ENCODE peak calls at places on chromosomes 5 and 9, in ten cellular contexts. Y is testis, E is kidney, W is Caco-2, O is thoracic aorta, L is RWPE2, D is GM06990, G is uterus, Q is psoas muscle, R is fibroblast of villous mesenchyme. F is an unnamed sample.
A peak's percentile ranks its signal among the peaks of the same experiment; 100 is the strongest.

GRCh38 chr5:760363-761205 is 23.9 kb downstream of the ZDHHC11B start:
- DNase-seq in Y (no peak), E (peak; percentile 80), W (peak; percentile 37), O (no peak), L (peak; percentile 73), D (no peak), G (no peak), Q (no peak), R (no peak), F (peak; percentile 31)

GRCh38 chr9:95907794-95908193 is 32.3 kb downstream of the ERCC6L2 start:
- DNase-seq in Y (no peak), E (no peak), W (no peak), O (no peak), L (no peak), D (no peak), G (no peak), Q (no peak), R (no peak), F (no peak)

GRCh38 chr9:76162751-76163500 is 231.3 kb downstream of the RFK start:
- DNase-seq in Y (peak; percentile 37), E (no peak), W (no peak), O (no peak), L (no peak), D (no peak), G (no peak), Q (no peak), R (peak; percentile 43), F (no peak)

GRCh38 chr5:150781706-150782614 is 3.4 kb downstream of the SMIM3 start:
- DNase-seq in Y (no peak), E (peak; percentile 84), W (no peak), O (peak; percentile 80), L (no peak), D (no peak), G (peak; percentile 79), Q (peak; percentile 81), R (peak; percentile 99), F (peak; percentile 70)

GRCh38 chr5:28301676-28302075 is 1263.3 kb upstream of the CDH9 start:
- DNase-seq in Y (no peak), E (no peak), W (no peak), O (no peak), L (peak; percentile 73), D (no peak), G (no peak), Q (no peak), R (peak; percentile 9), F (no peak)

GRCh38 chr9:94076557-94076956 is 7.7 kb upstream of the PTPDC1 start:
- DNase-seq in Y (no peak), E (no peak), W (no peak), O (no peak), L (no peak), D (no peak), G (no peak), Q (no peak), R (no peak), F (no peak)

GRCh38 chr9:114156311-114156657 is 947 bp downstream of the COL27A1 start:
- DNase-seq in Y (no peak), E (no peak), W (no peak), O (no peak), L (no peak), D (no peak), G (no peak), Q (no peak), R (peak; percentile 74), F (no peak)

GRCh38 chr5:40480392-40480791 is 199.3 kb upstream of the PTGER4 start:
- DNase-seq in Y (no peak), E (no peak), W (no peak), O (no peak), L (no peak), D (no peak), G (no peak), Q (no peak), R (no peak), F (no peak)

GRCh38 chr5:133817456-133817855 is 151.0 kb downstream of the C5orf15 start:
- DNase-seq in Y (no peak), E (no peak), W (no peak), O (no peak), L (peak; percentile 45), D (no peak), G (no peak), Q (peak; percentile 60), R (no peak), F (no peak)

GRCh38 chr9:84567776-84568175 is 101.8 kb upstream of the NTRK2 start:
- DNase-seq in Y (no peak), E (no peak), W (no peak), O (no peak), L (no peak), D (no peak), G (no peak), Q (no peak), R (no peak), F (no peak)

DNA sequence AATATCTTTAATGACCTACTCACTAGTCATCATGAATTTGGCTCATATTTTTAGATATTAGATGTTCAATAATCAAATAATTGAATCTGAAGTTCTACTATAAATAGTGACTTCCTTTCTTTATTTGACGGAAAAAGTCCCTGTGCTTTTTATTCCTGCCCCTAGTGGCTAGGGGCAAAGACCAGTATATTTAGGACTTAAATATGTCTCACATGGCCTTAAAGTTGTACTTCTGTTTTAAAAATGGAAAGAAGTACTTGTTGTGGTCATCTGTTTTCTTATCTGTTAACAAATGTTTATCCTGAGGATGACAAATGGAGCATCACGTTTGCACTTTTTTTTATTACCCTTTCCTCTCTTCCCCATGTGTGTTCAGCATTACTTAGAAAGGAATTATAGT is 89.2 kb upstream of the GRHPR start:
- DNase-seq in Y (no peak), E (no peak), W (no peak), O (no peak), L (no peak), D (no peak), G (no peak), Q (no peak), R (peak; percentile 36), F (no peak)
- H3K4me3 ChIP-seq in Y (no peak overlapping the region), E (no peak overlapping the region), W (no peak overlapping the region), O (no peak overlapping the region), L (no peak overlapping the region), D (no peak overlapping the region), G (no peak overlapping the region), Q (no peak overlapping the region), R (no peak overlapping the region), F (no peak overlapping the region)

DNA sequence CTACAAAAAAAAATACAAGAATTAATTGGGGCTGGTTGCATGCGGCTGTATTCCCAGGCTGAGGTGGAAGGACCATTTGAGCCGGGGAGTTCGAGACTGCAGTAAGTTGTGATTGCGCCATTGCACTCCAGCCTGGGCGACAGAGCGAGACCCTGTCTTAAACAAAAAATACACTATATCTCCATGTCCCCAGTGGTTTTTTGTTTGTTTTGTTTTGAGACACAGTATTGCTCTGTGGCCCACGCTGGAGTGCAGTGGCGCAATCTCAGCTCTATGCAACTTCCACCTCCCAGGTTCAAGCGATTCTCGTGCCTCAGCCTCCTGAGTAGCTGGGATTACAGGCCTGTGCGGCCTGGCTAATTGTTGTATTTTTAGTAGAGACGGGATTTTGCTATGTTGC is 1.1 kb downstream of the COQ4 start:
- DNase-seq in Y (no peak), E (no peak), W (no peak), O (no peak), L (no peak), D (no peak), G (no peak), Q (no peak), R (no peak), F (no peak)
- H3K4me3 ChIP-seq in Y (peak overlapping the region; percentile 86), E (peak overlapping the region; percentile 100), W (peak overlapping the region; percentile 83), O (peak overlapping the region; percentile 94), L (peak overlapping the region; percentile 96), D (peak overlapping the region; percentile 84), G (peak overlapping the region; percentile 95), Q (peak overlapping the region; percentile 76), R (peak overlapping the region; percentile 97), F (no peak overlapping the region)

DNA sequence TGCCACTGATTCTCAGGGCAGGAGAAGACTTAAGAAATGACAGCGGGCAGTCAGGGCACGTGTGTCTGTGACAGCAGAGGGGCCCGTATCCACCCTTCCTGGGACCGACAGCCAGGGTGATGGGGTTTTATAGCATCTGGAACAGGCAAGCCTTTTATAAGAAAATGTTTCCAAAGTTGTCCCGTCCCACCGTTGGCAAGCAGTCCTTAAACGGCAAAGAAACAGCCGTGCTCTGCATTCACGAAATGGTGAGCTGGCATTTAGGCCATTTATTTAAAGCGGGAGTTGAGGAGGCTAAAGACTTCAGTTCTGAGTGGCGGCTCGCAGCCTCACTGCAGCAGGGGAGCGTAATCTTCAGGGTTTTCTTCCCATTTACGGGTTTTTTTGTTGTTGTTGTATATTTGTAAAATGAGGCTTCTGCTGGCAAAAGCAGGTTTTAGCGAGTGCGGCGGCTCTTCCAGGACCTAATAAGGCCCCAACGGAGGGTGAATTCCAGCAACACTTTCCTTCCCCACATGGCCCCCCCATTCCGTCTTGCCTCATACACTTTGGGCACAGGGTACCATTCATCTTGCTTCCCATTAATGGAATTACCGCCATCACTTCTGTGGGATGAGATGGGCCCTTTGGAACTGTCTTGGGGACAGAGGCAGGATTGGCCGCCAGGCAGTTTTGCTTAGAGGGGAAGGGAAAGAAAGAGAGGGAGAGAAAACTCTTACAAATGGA is 15.8 kb downstream of the NEK6 start:
- DNase-seq in Y (no peak), E (no peak), W (no peak), O (no peak), L (no peak), D (no peak), G (no peak), Q (no peak), R (no peak), F (no peak)
- H3K4me3 ChIP-seq in Y (no peak overlapping the region), E (no peak overlapping the region), W (no peak overlapping the region), O (peak overlapping the region; percentile 17), L (no peak overlapping the region), D (no peak overlapping the region), G (no peak overlapping the region), Q (no peak overlapping the region), R (no peak overlapping the region), F (no peak overlapping the region)

GRCh38 chr9:37564931-37565330 is 11.2 kb downstream of the FBXO10 start:
- DNase-seq in Y (no peak), E (no peak), W (no peak), O (no peak), L (no peak), D (no peak), G (no peak), Q (no peak), R (no peak), F (no peak)

GRCh38 chr9:37566716-37567115 is 9.5 kb downstream of the FBXO10 start:
- DNase-seq in Y (no peak), E (no peak), W (no peak), O (no peak), L (no peak), D (peak; percentile 50), G (no peak), Q (no peak), R (no peak), F (no peak)

GRCh38 chr9:37561682-37562081 is 14.5 kb downstream of the FBXO10 start:
- DNase-seq in Y (no peak), E (no peak), W (no peak), O (no peak), L (no peak), D (no peak), G (no peak), Q (no peak), R (no peak), F (no peak)

GRCh38 chr9:37565661-37566618 is 10.2 kb downstream of the FBXO10 start:
- DNase-seq in Y (no peak), E (no peak), W (no peak), O (no peak), L (no peak), D (peak; percentile 66), G (no peak), Q (no peak), R (no peak), F (no peak)

DNA sequence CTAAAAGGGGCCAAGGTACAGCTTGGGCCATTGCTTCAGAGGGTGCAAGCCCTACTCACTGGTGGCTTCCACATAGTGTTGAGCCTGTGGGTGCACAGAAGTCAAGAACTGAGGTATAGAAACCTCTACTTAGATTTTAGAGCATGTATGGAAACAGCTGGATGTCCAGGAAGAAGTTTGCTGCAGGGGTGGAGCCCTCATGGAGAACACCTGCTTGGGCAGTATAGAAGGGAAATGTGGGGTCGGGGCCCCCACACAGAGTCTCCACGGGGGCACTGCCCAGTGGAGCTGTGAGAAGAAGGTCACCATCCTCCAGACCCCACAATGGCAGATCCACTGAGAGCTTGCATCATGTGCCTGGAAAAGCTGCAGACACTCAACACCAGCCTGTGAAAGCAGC is 12.1 kb downstream of the FBXO10 start:
- DNase-seq in Y (no peak), E (no peak), W (no peak), O (no peak), L (no peak), D (no peak), G (no peak), Q (no peak), R (no peak), F (no peak)
- H3K4me3 ChIP-seq in Y (no peak overlapping the region), E (no peak overlapping the region), W (no peak overlapping the region), O (no peak overlapping the region), L (no peak overlapping the region), D (no peak overlapping the region), G (no peak overlapping the region), Q (no peak overlapping the region), R (no peak overlapping the region), F (no peak overlapping the region)

F was measured in heart left ventricle.